ENCODE peak calls at places on chromosomes 6 and 20, in eight cellular contexts. One of them, this sample, is unnamed.

GRCh38 chr6:84728602-84729001 is 35.8 kb downstream of the TBX18 start:
- DNase-seq in heart right ventricle: no peak
- DNase-seq in heart left ventricle: no peak
- DNase-seq in esophagus squamous epithelium: no peak
- DNase-seq in Peyer's patch: no peak
- DNase-seq in mesendoderm: peak; percentile 55
- DNase-seq in brain microvascular endothelial cell: peak; percentile 14
- DNase-seq in psoas muscle: no peak
- DNase-seq in this sample: no peak

GRCh38 chr6:12001004-12001705 is 11.0 kb upstream of the HIVEP1 start:
- DNase-seq in heart right ventricle: no peak
- DNase-seq in heart left ventricle: no peak
- DNase-seq in esophagus squamous epithelium: no peak
- DNase-seq in Peyer's patch: peak; percentile 53
- DNase-seq in mesendoderm: no peak
- DNase-seq in brain microvascular endothelial cell: no peak
- DNase-seq in psoas muscle: peak; percentile 41
- DNase-seq in this sample: no peak

GRCh38 chr6:139882977-139883728 is 508.7 kb upstream of the CITED2 start:
- DNase-seq in heart right ventricle: no peak
- DNase-seq in heart left ventricle: no peak
- DNase-seq in esophagus squamous epithelium: no peak
- DNase-seq in Peyer's patch: no peak
- DNase-seq in mesendoderm: peak; percentile 50
- DNase-seq in brain microvascular endothelial cell: peak; percentile 38
- DNase-seq in psoas muscle: no peak
- DNase-seq in this sample: no peak

GRCh38 chr6:113969888-113970807 is 800 bp downstream of the HDAC2 start:
- DNase-seq in heart right ventricle: peak; percentile 54
- DNase-seq in heart left ventricle: peak; percentile 64
- DNase-seq in esophagus squamous epithelium: no peak
- DNase-seq in Peyer's patch: peak; percentile 74
- DNase-seq in mesendoderm: peak; percentile 80
- DNase-seq in brain microvascular endothelial cell: no peak
- DNase-seq in psoas muscle: peak; percentile 50
- DNase-seq in this sample: peak; percentile 60

GRCh38 chr6:43246301-43247114 is 3.2 kb downstream of the TTBK1 start:
- DNase-seq in heart right ventricle: peak; percentile 67
- DNase-seq in heart left ventricle: peak; percentile 82
- DNase-seq in esophagus squamous epithelium: no peak
- DNase-seq in Peyer's patch: peak; percentile 70
- DNase-seq in mesendoderm: peak; percentile 89
- DNase-seq in brain microvascular endothelial cell: no peak
- DNase-seq in psoas muscle: peak; percentile 52
- DNase-seq in this sample: no peak

GRCh38 chr6:593907-594212 is 63.0 kb downstream of the HUS1B start:
- DNase-seq in heart right ventricle: no peak
- DNase-seq in heart left ventricle: no peak
- DNase-seq in esophagus squamous epithelium: no peak
- DNase-seq in Peyer's patch: no peak
- DNase-seq in mesendoderm: peak; percentile 85
- DNase-seq in brain microvascular endothelial cell: no peak
- DNase-seq in psoas muscle: no peak
- DNase-seq in this sample: no peak

GRCh38 chr6:167791036-167791779 is 35.5 kb upstream of the AFDN start:
- DNase-seq in heart right ventricle: no peak
- DNase-seq in heart left ventricle: no peak
- DNase-seq in esophagus squamous epithelium: no peak
- DNase-seq in Peyer's patch: no peak
- DNase-seq in mesendoderm: no peak
- DNase-seq in brain microvascular endothelial cell: no peak
- DNase-seq in psoas muscle: no peak
- DNase-seq in this sample: no peak

GRCh38 chr6:157790548-157791160 is 32.4 kb upstream of the SNX9 start:
- DNase-seq in heart right ventricle: no peak
- DNase-seq in heart left ventricle: no peak
- DNase-seq in esophagus squamous epithelium: no peak
- DNase-seq in Peyer's patch: no peak
- DNase-seq in mesendoderm: no peak
- DNase-seq in brain microvascular endothelial cell: no peak
- DNase-seq in psoas muscle: no peak
- DNase-seq in this sample: peak; percentile 22

GRCh38 chr6:148967546-148967945 is 220.7 kb downstream of the UST start:
- DNase-seq in heart right ventricle: no peak
- DNase-seq in heart left ventricle: no peak
- DNase-seq in esophagus squamous epithelium: no peak
- DNase-seq in Peyer's patch: no peak
- DNase-seq in mesendoderm: no peak
- DNase-seq in brain microvascular endothelial cell: no peak
- DNase-seq in psoas muscle: no peak
- DNase-seq in this sample: peak; percentile 78

GRCh38 chr6:143805832-143806281 is 37.3 kb upstream of the LTV1 start:
- DNase-seq in heart right ventricle: no peak
- DNase-seq in heart left ventricle: no peak
- DNase-seq in esophagus squamous epithelium: no peak
- DNase-seq in Peyer's patch: no peak
- DNase-seq in mesendoderm: no peak
- DNase-seq in brain microvascular endothelial cell: no peak
- DNase-seq in psoas muscle: no peak
- DNase-seq in this sample: no peak

GRCh38 chr20:62236674-62236996 is 1.7 kb upstream of the OSBPL2 start:
- DNase-seq in heart right ventricle: no peak
- DNase-seq in heart left ventricle: no peak
- DNase-seq in esophagus squamous epithelium: no peak
- DNase-seq in Peyer's patch: no peak
- DNase-seq in mesendoderm: peak; percentile 82
- DNase-seq in brain microvascular endothelial cell: no peak
- DNase-seq in psoas muscle: no peak
- DNase-seq in this sample: no peak

GRCh38 chr6:17542243-17542642 is 57.9 kb upstream of the FAM8A1 start:
- DNase-seq in heart right ventricle: no peak
- DNase-seq in heart left ventricle: no peak
- DNase-seq in esophagus squamous epithelium: no peak
- DNase-seq in Peyer's patch: no peak
- DNase-seq in mesendoderm: no peak
- DNase-seq in brain microvascular endothelial cell: no peak
- DNase-seq in psoas muscle: no peak
- DNase-seq in this sample: no peak

GRCh38 chr6:135231469-135231844 is 50.3 kb downstream of the MYB start:
- DNase-seq in heart right ventricle: no peak
- DNase-seq in heart left ventricle: no peak
- DNase-seq in esophagus squamous epithelium: no peak
- DNase-seq in Peyer's patch: no peak
- DNase-seq in mesendoderm: no peak
- DNase-seq in brain microvascular endothelial cell: no peak
- DNase-seq in psoas muscle: no peak
- DNase-seq in this sample: peak; percentile 19

GRCh38 chr6:41449399-41450245 is 96.6 kb upstream of the FOXP4 start:
- DNase-seq in heart right ventricle: no peak
- DNase-seq in heart left ventricle: peak; percentile 61
- DNase-seq in esophagus squamous epithelium: no peak
- DNase-seq in Peyer's patch: peak; percentile 92
- DNase-seq in mesendoderm: no peak
- DNase-seq in brain microvascular endothelial cell: no peak
- DNase-seq in psoas muscle: peak; percentile 49
- DNase-seq in this sample: no peak

GRCh38 chr6:22829070-22829469 is 259.7 kb downstream of the HDGFL1 start:
- DNase-seq in heart right ventricle: no peak
- DNase-seq in heart left ventricle: no peak
- DNase-seq in esophagus squamous epithelium: no peak
- DNase-seq in Peyer's patch: no peak
- DNase-seq in mesendoderm: no peak
- DNase-seq in brain microvascular endothelial cell: no peak
- DNase-seq in psoas muscle: no peak
- DNase-seq in this sample: no peak

GRCh38 chr6:48951917-48952316 is 511.1 kb downstream of the MMUT start:
- DNase-seq in heart right ventricle: no peak
- DNase-seq in heart left ventricle: no peak
- DNase-seq in esophagus squamous epithelium: no peak
- DNase-seq in Peyer's patch: no peak
- DNase-seq in mesendoderm: no peak
- DNase-seq in brain microvascular endothelial cell: no peak
- DNase-seq in psoas muscle: no peak
- DNase-seq in this sample: no peak

GRCh38 chr20:9867196-9867980 is 28.5 kb upstream of the PAK5 start:
- DNase-seq in heart right ventricle: no peak
- DNase-seq in heart left ventricle: no peak
- DNase-seq in esophagus squamous epithelium: no peak
- DNase-seq in Peyer's patch: no peak
- DNase-seq in mesendoderm: no peak
- DNase-seq in brain microvascular endothelial cell: no peak
- DNase-seq in psoas muscle: no peak
- DNase-seq in this sample: no peak

GRCh38 chr20:8082025-8082424 is 50.0 kb upstream of the PLCB1 start:
- DNase-seq in heart right ventricle: no peak
- DNase-seq in heart left ventricle: no peak
- DNase-seq in esophagus squamous epithelium: no peak
- DNase-seq in Peyer's patch: no peak
- DNase-seq in mesendoderm: peak; percentile 72
- DNase-seq in brain microvascular endothelial cell: peak; percentile 16
- DNase-seq in psoas muscle: no peak
- DNase-seq in this sample: no peak

GRCh38 chr20:8079976-8080375 is 52.1 kb upstream of the PLCB1 start:
- DNase-seq in heart right ventricle: no peak
- DNase-seq in heart left ventricle: no peak
- DNase-seq in esophagus squamous epithelium: no peak
- DNase-seq in Peyer's patch: no peak
- DNase-seq in mesendoderm: no peak
- DNase-seq in brain microvascular endothelial cell: no peak
- DNase-seq in psoas muscle: no peak
- DNase-seq in this sample: no peak

GRCh38 chr20:8078528-8078914 is 53.5 kb upstream of the PLCB1 start:
- DNase-seq in heart right ventricle: peak; percentile 12
- DNase-seq in heart left ventricle: no peak
- DNase-seq in esophagus squamous epithelium: no peak
- DNase-seq in Peyer's patch: no peak
- DNase-seq in mesendoderm: no peak
- DNase-seq in brain microvascular endothelial cell: no peak
- DNase-seq in psoas muscle: no peak
- DNase-seq in this sample: no peak

GRCh38 chr20:8082999-8083398 is 49.1 kb upstream of the PLCB1 start:
- DNase-seq in heart right ventricle: peak; percentile 9
- DNase-seq in heart left ventricle: peak; percentile 23
- DNase-seq in esophagus squamous epithelium: no peak
- DNase-seq in Peyer's patch: no peak
- DNase-seq in mesendoderm: no peak
- DNase-seq in brain microvascular endothelial cell: no peak
- DNase-seq in psoas muscle: no peak
- DNase-seq in this sample: no peak
- H3K4me3 ChIP-seq in heart right ventricle: no peak overlapping the region
- H3K4me3 ChIP-seq in heart left ventricle: no peak overlapping the region
- H3K4me3 ChIP-seq in esophagus squamous epithelium: no peak overlapping the region
- H3K4me3 ChIP-seq in Peyer's patch: no peak overlapping the region
- H3K4me3 ChIP-seq in mesendoderm: no peak overlapping the region
- H3K4me3 ChIP-seq in brain microvascular endothelial cell: no peak overlapping the region
- H3K4me3 ChIP-seq in psoas muscle: no peak overlapping the region
- H3K4me3 ChIP-seq in this sample: no peak overlapping the region

GRCh38 chr6:15503346-15503680 is 159.5 kb downstream of the DTNBP1 start:
- DNase-seq in heart right ventricle: no peak
- DNase-seq in heart left ventricle: no peak
- DNase-seq in esophagus squamous epithelium: no peak
- DNase-seq in Peyer's patch: no peak
- DNase-seq in mesendoderm: no peak
- DNase-seq in brain microvascular endothelial cell: no peak
- DNase-seq in psoas muscle: no peak
- DNase-seq in this sample: no peak
- H3K36me3 ChIP-seq in heart right ventricle: no peaks in the 10 kb centered on the region
- H3K36me3 ChIP-seq in heart left ventricle: peaks cover 39% of the 10 kb centered on the region
- H3K36me3 ChIP-seq in esophagus squamous epithelium: peaks cover 18% of the 10 kb centered on the region
- H3K36me3 ChIP-seq in Peyer's patch: no peaks in the 10 kb centered on the region
- H3K36me3 ChIP-seq in mesendoderm: peaks cover 12% of the 10 kb centered on the region
- H3K36me3 ChIP-seq in brain microvascular endothelial cell: peaks cover 4% of the 10 kb centered on the region
- H3K36me3 ChIP-seq in psoas muscle: no peaks in the 10 kb centered on the region
- H3K36me3 ChIP-seq in this sample: no peaks in the 10 kb centered on the region

GRCh38 chr20:22836211-22836610 is 198.9 kb upstream of the SSTR4 start:
- DNase-seq in heart right ventricle: no peak
- DNase-seq in heart left ventricle: no peak
- DNase-seq in esophagus squamous epithelium: no peak
- DNase-seq in Peyer's patch: no peak
- DNase-seq in mesendoderm: peak; percentile 72
- DNase-seq in brain microvascular endothelial cell: no peak
- DNase-seq in psoas muscle: no peak
- DNase-seq in this sample: no peak
- H3K27me3 ChIP-seq in heart right ventricle: no peaks in the 10 kb centered on the region
- H3K27me3 ChIP-seq in heart left ventricle: no peaks in the 10 kb centered on the region
- H3K27me3 ChIP-seq in esophagus squamous epithelium: no peaks in the 10 kb centered on the region
- H3K27me3 ChIP-seq in Peyer's patch: no peaks in the 10 kb centered on the region
- H3K27me3 ChIP-seq in mesendoderm: no peaks in the 10 kb centered on the region
- H3K27me3 ChIP-seq in brain microvascular endothelial cell: no peaks in the 10 kb centered on the region
- H3K27me3 ChIP-seq in psoas muscle: no peaks in the 10 kb centered on the region
- H3K27me3 ChIP-seq in this sample: no peaks in the 10 kb centered on the region

GRCh38 chr6:131029661-131030297 is 33.3 kb downstream of the EPB41L2 start:
- DNase-seq in heart right ventricle: peak; percentile 19
- DNase-seq in heart left ventricle: peak; percentile 52
- DNase-seq in esophagus squamous epithelium: no peak
- DNase-seq in Peyer's patch: no peak
- DNase-seq in mesendoderm: peak; percentile 82
- DNase-seq in brain microvascular endothelial cell: peak; percentile 51
- DNase-seq in psoas muscle: no peak
- DNase-seq in this sample: peak; percentile 70

GRCh38 chr6:131027326-131027725 is 35.7 kb downstream of the EPB41L2 start:
- DNase-seq in heart right ventricle: no peak
- DNase-seq in heart left ventricle: no peak
- DNase-seq in esophagus squamous epithelium: no peak
- DNase-seq in Peyer's patch: no peak
- DNase-seq in mesendoderm: no peak
- DNase-seq in brain microvascular endothelial cell: no peak
- DNase-seq in psoas muscle: no peak
- DNase-seq in this sample: no peak

GRCh38 chr6:131022691-131023090 is 40.4 kb downstream of the EPB41L2 start:
- DNase-seq in heart right ventricle: no peak
- DNase-seq in heart left ventricle: no peak
- DNase-seq in esophagus squamous epithelium: no peak
- DNase-seq in Peyer's patch: no peak
- DNase-seq in mesendoderm: no peak
- DNase-seq in brain microvascular endothelial cell: no peak
- DNase-seq in psoas muscle: no peak
- DNase-seq in this sample: no peak

GRCh38 chr6:131024565-131024964 is 38.5 kb downstream of the EPB41L2 start:
- DNase-seq in heart right ventricle: no peak
- DNase-seq in heart left ventricle: no peak
- DNase-seq in esophagus squamous epithelium: no peak
- DNase-seq in Peyer's patch: no peak
- DNase-seq in mesendoderm: no peak
- DNase-seq in brain microvascular endothelial cell: no peak
- DNase-seq in psoas muscle: no peak
- DNase-seq in this sample: no peak

DNA sequence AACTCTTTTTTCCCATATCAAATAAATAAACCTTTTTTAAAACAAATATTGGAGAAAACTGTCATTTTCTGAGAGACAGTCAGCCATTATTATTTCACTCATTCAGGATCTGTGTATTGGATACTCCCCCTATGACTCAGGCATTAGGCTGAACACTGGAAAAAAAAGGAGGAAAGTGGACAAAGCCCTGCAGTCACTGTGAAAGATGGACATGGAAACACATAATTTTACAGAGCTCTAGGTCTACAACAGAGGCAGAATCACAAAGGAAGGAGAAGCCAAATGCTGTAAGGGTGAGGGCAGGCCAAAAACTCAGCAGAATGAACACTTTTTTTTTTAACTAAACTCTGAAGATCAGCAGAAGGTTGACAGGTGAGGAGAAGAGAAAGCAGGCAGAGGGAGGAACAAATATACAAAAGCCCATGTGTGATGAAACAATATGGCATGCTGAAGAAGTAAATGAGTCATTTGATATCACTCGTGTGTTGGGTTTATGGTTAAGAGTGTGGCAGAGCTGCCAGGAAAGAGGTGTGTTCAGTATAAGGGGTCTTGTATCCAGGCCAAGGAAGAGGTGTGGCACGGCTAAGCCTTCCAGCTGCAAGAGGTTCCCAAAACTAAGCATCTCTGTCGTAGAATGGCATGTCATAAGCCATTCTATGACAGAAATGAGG is 39.1 kb downstream of the EPB41L2 start:
- DNase-seq in heart right ventricle: no peak
- DNase-seq in heart left ventricle: no peak
- DNase-seq in esophagus squamous epithelium: no peak
- DNase-seq in Peyer's patch: no peak
- DNase-seq in mesendoderm: no peak
- DNase-seq in brain microvascular endothelial cell: peak; percentile 37
- DNase-seq in psoas muscle: no peak
- DNase-seq in this sample: peak; percentile 56
- H3K4me3 ChIP-seq in heart right ventricle: no peak overlapping the region
- H3K4me3 ChIP-seq in heart left ventricle: no peak overlapping the region
- H3K4me3 ChIP-seq in esophagus squamous epithelium: no peak overlapping the region
- H3K4me3 ChIP-seq in Peyer's patch: no peak overlapping the region
- H3K4me3 ChIP-seq in mesendoderm: no peak overlapping the region
- H3K4me3 ChIP-seq in brain microvascular endothelial cell: no peak overlapping the region
- H3K4me3 ChIP-seq in psoas muscle: no peak overlapping the region
- H3K4me3 ChIP-seq in this sample: no peak overlapping the region

This sample was measured in MG63.